ENCODE peak calls at places on chromosomes 6 and 20, in eight cellular contexts. A is endothelial cell; E is activated CD8-positive, alpha-beta T cell treated with anti-CD3 and anti-CD28 coated beads, Interleukin-2, amount 10 ng/mL, durations not matched to agents 7 days and 5 days; O is foreskin melanocyte; H is spleen; P is hepatic stellate cell; S is NCI-H1092; R is NCI-H2081 treated with DMSO at 0.1 percent for 48 hours. L is an unnamed sample.

GRCh38 chr6:117498159-117498558 is 15.7 kb downstream of the DCBLD1 start:
- DNase-seq in A (no peak), E (no peak), O (peak; percentile 60), H (no peak), P (no peak), S (no peak), R (no peak), L (no peak)

GRCh38 chr6:134797400-134798113 is 152.3 kb downstream of the ALDH8A1 start:
- DNase-seq in A (no peak), E (no peak), O (no peak), H (no peak), P (peak; percentile 16), S (no peak), R (no peak), L (no peak)

GRCh38 chr20:24296477-24297380 is 172.7 kb upstream of the SYNDIG1 start:
- DNase-seq in A (no peak), E (no peak), O (no peak), H (no peak), P (no peak), S (no peak), R (no peak), L (no peak)

GRCh38 chr20:59177266-59178250 is 13.9 kb downstream of the ZNF831 start:
- DNase-seq in A (no peak), E (peak; percentile 63), O (no peak), H (no peak), P (no peak), S (no peak), R (no peak), L (no peak)

GRCh38 chr20:34377072-34377847 is 14.2 kb downstream of the ITCH start:
- DNase-seq in A (no peak), E (no peak), O (no peak), H (no peak), P (no peak), S (no peak), R (no peak), L (no peak)

GRCh38 chr6:3566812-3567211 is 110.0 kb upstream of the SLC22A23 start:
- DNase-seq in A (no peak), E (no peak), O (no peak), H (no peak), P (peak; percentile 65), S (no peak), R (no peak), L (no peak)

GRCh38 chr20:49583669-49584417 is 15.9 kb upstream of the PTGIS start:
- DNase-seq in A (no peak), E (no peak), O (no peak), H (no peak), P (peak; percentile 80), S (peak; percentile 80), R (no peak), L (no peak)

GRCh38 chr6:166540631-166541331 is 45.7 kb downstream of the RAMACL start:
- DNase-seq in A (no peak), E (peak; percentile 54), O (no peak), H (no peak), P (no peak), S (no peak), R (no peak), L (no peak)

GRCh38 chr6:117880824-117881223 is 26.2 kb upstream of the SLC35F1 start:
- DNase-seq in A (no peak), E (no peak), O (no peak), H (no peak), P (no peak), S (no peak), R (no peak), L (no peak)

GRCh38 chr20:23623666-23624065 is 14.1 kb downstream of the CST3 start:
- DNase-seq in A (no peak), E (no peak), O (no peak), H (no peak), P (no peak), S (no peak), R (no peak), L (no peak)

GRCh38 chr20:40659567-40659966 is 29.5 kb downstream of the MAFB start:
- DNase-seq in A (no peak), E (no peak), O (no peak), H (no peak), P (no peak), S (no peak), R (no peak), L (no peak)

GRCh38 chr20:19785173-19785799 is 27.2 kb downstream of the RIN2 start:
- DNase-seq in A (no peak), E (no peak), O (no peak), H (no peak), P (no peak), S (no peak), R (no peak), L (no peak)